ENCODE peak calls at places on chromosome 2, in seven cellular contexts. O, D, V, W, S, J and U are unnamed samples.
A peak's percentile ranks its signal among the peaks of the same experiment; 100 is the strongest.

GRCh38 chr2:27799646-27800010 is 28.1 kb downstream of the MRPL33 start:
- DNase-seq in D (no peak), O (no peak), V (no peak), S (no peak), J (peak; percentile 84), W (no peak), U (no peak)

GRCh38 chr2:5539281-5540211 is 152.6 kb upstream of the SOX11 start:
- DNase-seq in D (no peak), V (no peak), O (no peak), W (peak; percentile 24), J (no peak), S (no peak), U (no peak)

GRCh38 chr2:200104015-200104414 is 148.6 kb downstream of the MAIP1 start:
- DNase-seq in V (no peak), J (peak; percentile 37), W (no peak), O (no peak), D (no peak), S (no peak), U (no peak)

GRCh38 chr2:136253288-136254004 is 135.5 kb upstream of the CXCR4 start:
- DNase-seq in D (peak; percentile 23), S (no peak), V (peak; percentile 78), O (no peak), W (no peak), J (no peak), U (no peak)

GRCh38 chr2:60948926-60949579 is 67.7 kb downstream of the REL start:
- DNase-seq in D (no peak), W (no peak), V (no peak), S (no peak), O (no peak), J (peak; percentile 48), U (peak; percentile 42)

GRCh38 chr2:187986392-187987105 is 305.1 kb upstream of the GULP1 start:
- DNase-seq in S (no peak), O (no peak), W (no peak), D (no peak), J (peak; percentile 30), V (no peak), U (no peak)

GRCh38 chr2:1482253-1482675 is 69.0 kb downstream of the TPO start:
- DNase-seq in O (no peak), S (no peak), V (no peak), W (no peak), J (no peak), D (no peak), U (no peak)

GRCh38 chr2:8086796-8087479 is 594.9 kb upstream of the ID2 start:
- DNase-seq in W (no peak), J (peak; percentile 98), S (peak; percentile 86), V (no peak), O (no peak), D (no peak), U (no peak)

GRCh38 chr2:225787497-225787896 is 388.0 kb downstream of the NYAP2 start:
- DNase-seq in D (no peak), J (no peak), S (no peak), O (no peak), W (no peak), V (no peak), U (no peak)

GRCh38 chr2:59277656-59278055 is 1036.5 kb upstream of the FANCL start:
- DNase-seq in V (no peak), O (no peak), D (no peak), S (no peak), W (no peak), J (no peak), U (no peak)

GRCh38 chr2:229715895-229716507 is 1.6 kb upstream of the DNER start:
- DNase-seq in V (no peak), J (no peak), O (no peak), W (peak; percentile 50), S (no peak), D (no peak), U (peak; percentile 59)

GRCh38 chr2:170465241-170465640 is 249.9 kb upstream of the SP5 start:
- DNase-seq in O (no peak), W (no peak), V (no peak), D (no peak), J (no peak), S (no peak), U (no peak)

GRCh38 chr2:48174503-48174902 is 268.2 kb upstream of the FBXO11 start:
- DNase-seq in W (no peak), S (no peak), J (peak; percentile 2), V (no peak), O (no peak), D (peak; percentile 17), U (no peak)

GRCh38 chr2:120397362-120397811 is 51.5 kb downstream of the INHBB start:
- DNase-seq in W (peak; percentile 61), V (peak; percentile 25), O (no peak), J (peak; percentile 63), D (no peak), S (no peak), U (no peak)

GRCh38 chr2:23230885-23231284 is 154.1 kb upstream of the KLHL29 start:
- DNase-seq in O (no peak), S (no peak), W (peak; percentile 64), V (no peak), J (no peak), D (no peak), U (no peak)

GRCh38 chr2:96157649-96158553 is 12.7 kb upstream of the DUSP2 start:
- DNase-seq in J (peak; percentile 63), V (peak; percentile 74), S (no peak), W (peak; percentile 62), O (no peak), D (no peak), U (no peak)

GRCh38 chr2:121080013-121080772 is 204.8 kb downstream of the TFCP2L1 start:
- DNase-seq in J (peak; percentile 56), S (no peak), W (peak; percentile 84), V (peak; percentile 71), O (peak; percentile 66), D (no peak), U (peak; percentile 16)

GRCh38 chr2:97907667-97908066 is 88.1 kb downstream of the TMEM131 start:
- DNase-seq in S (no peak), J (no peak), O (no peak), V (no peak), D (no peak), W (no peak), U (no peak)

GRCh38 chr2:45821558-45822271 is 170.2 kb downstream of the PRKCE start:
- DNase-seq in S (no peak), O (peak; percentile 75), J (peak; percentile 31), V (peak; percentile 68), W (no peak), D (peak; percentile 93), U (no peak)
- H3K4me3 ChIP-seq in S (no peak overlapping the region), O (no peak overlapping the region), J (no peak overlapping the region), V (no peak overlapping the region), W (no peak overlapping the region), D (no peak overlapping the region), U (no peak overlapping the region)

DNA sequence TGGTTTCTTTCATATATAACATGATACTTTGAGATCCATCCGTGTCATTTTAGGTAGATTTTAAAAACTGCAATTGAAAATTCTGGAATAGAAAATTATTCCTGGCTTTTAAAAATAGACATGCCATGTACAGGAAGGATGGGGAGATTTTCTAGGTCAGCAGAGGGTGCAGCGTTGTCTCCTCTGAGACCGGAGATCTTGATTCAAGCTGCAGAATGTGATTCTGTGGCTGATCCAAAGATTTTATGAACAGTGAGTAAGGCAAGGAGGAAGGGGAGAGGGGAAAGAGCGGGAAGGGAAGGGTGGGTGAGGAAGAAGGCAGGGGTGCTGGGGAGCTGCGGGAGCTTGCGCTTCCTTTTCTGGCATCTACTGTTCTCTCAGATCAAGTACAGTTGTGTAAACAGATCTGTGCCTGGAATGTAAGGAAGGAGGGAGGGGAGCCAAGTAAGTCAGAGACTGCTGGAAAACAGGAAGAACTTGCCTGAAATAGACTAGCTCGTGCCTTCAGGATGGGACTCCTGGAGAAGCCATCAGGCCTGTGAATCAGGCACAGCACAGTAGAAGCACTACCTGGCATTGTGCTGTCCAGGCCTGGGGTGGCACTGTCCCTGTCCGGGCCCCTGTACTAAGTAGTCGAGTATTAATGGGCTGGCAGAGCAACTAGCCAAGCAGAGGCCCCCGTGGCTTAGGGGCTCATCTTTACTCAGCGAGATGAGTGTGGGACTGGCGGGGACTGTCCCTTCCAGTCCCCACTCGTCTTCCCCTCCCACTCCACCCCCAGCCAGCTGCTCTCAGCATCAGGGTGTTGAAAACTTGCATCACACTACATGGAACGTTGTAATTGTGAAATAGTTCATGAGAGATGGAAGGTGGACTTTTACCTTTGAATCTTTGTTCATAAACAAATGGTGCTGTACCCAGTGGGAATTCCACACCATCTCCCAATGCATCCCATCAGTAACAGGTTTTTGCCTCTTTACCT is 163.5 kb downstream of the UXS1 start:
- DNase-seq in J (peak; percentile 56), D (peak; percentile 71), V (peak; percentile 71), S (peak; percentile 81), W (no peak), O (peak; percentile 44), U (no peak)
- H3K4me3 ChIP-seq in J (no peak overlapping the region), D (peak overlapping the region; percentile 26), V (no peak overlapping the region), S (no peak overlapping the region), W (no peak overlapping the region), O (peak overlapping the region; percentile 5), U (no peak overlapping the region)

GRCh38 chr2:26793518-26793917 is 7.7 kb downstream of the CENPA start:
- DNase-seq in V (no peak), J (no peak), S (no peak), D (no peak), W (no peak), O (no peak), U (no peak)
- H3K4me3 ChIP-seq in V (no peak overlapping the region), J (no peak overlapping the region), S (no peak overlapping the region), D (no peak overlapping the region), W (no peak overlapping the region), O (no peak overlapping the region), U (no peak overlapping the region)

GRCh38 chr2:33134764-33135560 is 188.2 kb downstream of the LTBP1 start:
- DNase-seq in S (no peak), W (no peak), J (peak; percentile 60), D (no peak), O (no peak), V (no peak), U (no peak)

GRCh38 chr2:33133436-33133835 is 186.7 kb downstream of the LTBP1 start:
- DNase-seq in W (no peak), D (peak; percentile 29), J (no peak), V (no peak), S (no peak), O (peak; percentile 46), U (no peak)

GRCh38 chr2:33136056-33136455 is 189.3 kb downstream of the LTBP1 start:
- DNase-seq in D (no peak), J (peak; percentile 43), W (no peak), S (no peak), O (no peak), V (no peak), U (no peak)

GRCh38 chr2:33135645-33136044 is 188.9 kb downstream of the LTBP1 start:
- DNase-seq in O (no peak), D (no peak), W (no peak), J (peak; percentile 70), V (no peak), S (no peak), U (no peak)

DNA sequence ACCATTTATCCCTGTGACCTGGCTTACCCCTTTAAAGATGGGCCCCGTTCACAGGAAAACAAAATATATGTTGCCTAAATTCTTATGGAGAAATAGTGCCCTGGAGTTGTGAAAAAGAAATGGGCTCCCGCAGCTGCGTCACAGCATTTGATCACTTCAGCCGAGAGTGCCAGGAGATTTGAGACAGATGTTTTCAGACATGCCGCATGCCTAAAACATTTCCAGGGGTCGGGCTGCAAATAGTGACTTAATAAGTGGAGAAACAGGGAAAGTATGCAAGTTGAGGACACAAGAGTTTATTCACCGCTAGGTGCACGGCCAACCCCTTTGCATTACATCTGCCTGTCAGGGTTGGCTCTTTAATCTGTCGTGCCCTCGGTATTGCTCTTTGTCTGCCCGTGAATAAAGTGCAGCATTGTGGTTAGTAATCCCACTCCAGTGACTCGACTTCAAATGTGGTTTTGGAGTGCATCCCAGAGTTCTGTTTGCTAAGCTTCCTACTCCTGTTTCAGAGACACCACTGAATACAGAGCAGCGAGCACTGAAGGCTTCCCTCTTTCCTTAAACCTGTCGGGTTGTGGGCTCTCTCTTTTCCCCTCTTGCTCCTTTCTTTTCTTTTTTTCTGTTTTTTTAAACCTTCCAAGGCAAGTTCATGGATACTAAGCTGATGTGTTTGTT is 187.5 kb downstream of the LTBP1 start:
- DNase-seq in W (no peak), O (peak; percentile 71), S (peak; percentile 96), J (peak; percentile 97), D (peak; percentile 65), V (peak; percentile 58), U (no peak)
- H3K4me3 ChIP-seq in W (no peak overlapping the region), O (peak overlapping the region; percentile 34), S (peak overlapping the region; percentile 46), J (peak overlapping the region; percentile 95), D (peak overlapping the region; percentile 58), V (peak overlapping the region; percentile 41), U (no peak overlapping the region)